ENCODE peak calls at places on chromosomes 2 and 18, in seven cellular contexts. P, C, X, I, T, V and Z are unnamed samples.
A peak's percentile ranks its signal among the peaks of the same experiment; 100 is the strongest.

GRCh38 chr2:235135195-235135965 is 183.6 kb downstream of the SH3BP4 start:
- DNase-seq in P (no peak), C (no peak), X (no peak), I (no peak), T (no peak), V (no peak), Z (no peak)

GRCh38 chr2:9950521-9951271 is 797 bp upstream of the GRHL1 start:
- DNase-seq in P (peak; percentile 65), C (no peak), X (no peak), I (peak; percentile 29), T (no peak), V (peak; percentile 62), Z (no peak)

GRCh38 chr2:201271917-201272316 is 11.6 kb downstream of the CASP8 start:
- DNase-seq in P (no peak), C (no peak), X (no peak), I (no peak), T (no peak), V (no peak), Z (no peak)

GRCh38 chr18:32552421-32553030 is 81.8 kb upstream of the GAREM1 start:
- DNase-seq in P (peak; percentile 83), C (no peak), X (peak; percentile 3), I (no peak), T (peak; percentile 74), V (peak; percentile 34), Z (peak; percentile 66)

GRCh38 chr2:200377143-200377773 is 70.8 kb downstream of the SPATS2L start:
- DNase-seq in P (no peak), C (no peak), X (no peak), I (no peak), T (no peak), V (no peak), Z (no peak)

GRCh38 chr18:72460210-72460680 is 83.9 kb downstream of the CBLN2 start:
- DNase-seq in P (no peak), C (no peak), X (no peak), I (no peak), T (no peak), V (no peak), Z (no peak)

GRCh38 chr18:75472391-75472790 is 44.9 kb upstream of the SMIM21 start:
- DNase-seq in P (no peak), C (no peak), X (no peak), I (no peak), T (no peak), V (no peak), Z (no peak)

GRCh38 chr2:143685439-143686078 is 556.3 kb downstream of the ARHGAP15 start:
- DNase-seq in P (no peak), C (no peak), X (no peak), I (no peak), T (no peak), V (no peak), Z (no peak)

GRCh38 chr2:23637011-23637778 is 252.2 kb downstream of the KLHL29 start:
- DNase-seq in P (no peak), C (no peak), X (no peak), I (peak; percentile 41), T (no peak), V (no peak), Z (no peak)

GRCh38 chr2:141820893-141821292 is 309.9 kb downstream of the LRP1B start:
- DNase-seq in P (no peak), C (no peak), X (no peak), I (no peak), T (no peak), V (no peak), Z (no peak)

GRCh38 chr2:96106991-96107882 is 9.1 kb downstream of the ADRA2B start:
- DNase-seq in P (no peak), C (no peak), X (no peak), I (peak; percentile 16), T (no peak), V (no peak), Z (no peak)

GRCh38 chr2:235535423-235536130 is 41.7 kb downstream of the AGAP1 start:
- DNase-seq in P (peak; percentile 45), C (no peak), X (no peak), I (no peak), T (no peak), V (no peak), Z (no peak)

GRCh38 chr2:188456114-188456909 is 164.6 kb downstream of the GULP1 start:
- DNase-seq in P (no peak), C (no peak), X (no peak), I (no peak), T (no peak), V (no peak), Z (no peak)

DNA sequence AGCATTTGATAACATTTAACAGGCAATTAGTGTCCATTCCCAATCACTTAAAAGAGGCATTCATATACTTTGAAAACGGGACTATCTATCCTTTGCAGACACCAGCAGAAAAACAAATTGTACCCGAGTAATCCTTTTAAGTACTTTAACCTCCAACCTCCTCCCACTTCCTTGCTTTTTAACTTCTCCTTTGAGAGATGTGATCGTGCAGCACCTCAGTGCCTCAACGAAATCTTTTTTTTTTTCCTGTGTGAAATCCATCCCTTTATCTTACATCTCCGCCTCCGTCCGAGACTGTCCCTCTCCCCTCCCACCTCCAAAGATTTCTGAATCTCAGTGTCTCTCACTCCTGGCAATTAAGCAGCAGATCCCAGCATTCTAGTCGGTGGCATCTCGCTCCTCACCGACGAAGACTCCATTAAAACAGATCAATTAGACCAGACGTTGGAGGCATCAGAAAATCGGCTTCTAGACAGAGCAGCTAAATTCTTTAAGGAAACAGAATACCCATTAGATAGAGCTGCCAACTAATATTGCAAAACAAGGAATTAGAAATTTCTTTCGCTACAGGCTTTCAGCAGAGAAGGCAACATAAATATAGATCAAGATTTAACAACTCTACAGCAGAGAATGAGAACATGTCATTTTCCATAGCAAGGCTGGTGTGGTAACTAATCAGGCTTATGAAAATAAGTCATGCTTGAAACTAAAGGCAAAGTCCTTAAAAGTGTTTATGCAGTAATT is 1.9 kb upstream of the TMEFF2 start:
- DNase-seq in P (no peak), C (no peak), X (no peak), I (no peak), T (no peak), V (no peak), Z (no peak)
- H3K4me3 ChIP-seq in P (no peak overlapping the region), C (no peak overlapping the region), X (no peak overlapping the region), I (peak overlapping the region; percentile 61), T (peak overlapping the region; percentile 43), V (peak overlapping the region; percentile 52), Z (no peak overlapping the region)

GRCh38 chr2:97663962-97664635 is at the start of gene ACTR1B:
- DNase-seq in P (peak; percentile 99), C (peak; percentile 99), X (peak; percentile 94), I (peak; percentile 98), T (peak; percentile 96), V (peak; percentile 85), Z (peak; percentile 97)
- H3K27ac ChIP-seq in P (peak within 1 kb of the TSS; percentile 96), C (peak within 1 kb of the TSS; percentile 98), X (peak within 1 kb of the TSS; percentile 94), I (peak within 1 kb of the TSS; percentile 99), T (peak within 1 kb of the TSS; percentile 92), V (peak within 1 kb of the TSS; percentile 97), Z (peak within 1 kb of the TSS; percentile 99)

GRCh38 chr2:41965886-41966285 is 81.9 kb upstream of the PKDCC start:
- DNase-seq in P (no peak), C (no peak), X (no peak), I (no peak), T (no peak), V (no peak), Z (peak; percentile 38)

GRCh38 chr2:41968182-41968578 is 79.6 kb upstream of the PKDCC start:
- DNase-seq in P (no peak), C (no peak), X (no peak), I (no peak), T (no peak), V (no peak), Z (no peak)

GRCh38 chr2:41966920-41967319 is 80.9 kb upstream of the PKDCC start:
- DNase-seq in P (no peak), C (no peak), X (no peak), I (no peak), T (no peak), V (no peak), Z (no peak)

GRCh38 chr2:41966431-41966893 is 81.4 kb upstream of the PKDCC start:
- DNase-seq in P (peak; percentile 76), C (peak; percentile 75), X (no peak), I (peak; percentile 86), T (no peak), V (peak; percentile 79), Z (peak; percentile 71)

GRCh38 chr2:41967426-41968181 is 80.2 kb upstream of the PKDCC start:
- DNase-seq in P (peak; percentile 49), C (no peak), X (no peak), I (peak; percentile 40), T (no peak), V (no peak), Z (peak; percentile 35)
- H3K4me1 ChIP-seq in P (no peaks in the 10 kb centered on the region), C (peaks cover 21% of the 10 kb centered on the region), X (no peaks in the 10 kb centered on the region), I (peaks cover 54% of the 10 kb centered on the region), T (no peaks in the 10 kb centered on the region), V (peaks cover 61% of the 10 kb centered on the region), Z (no peaks in the 10 kb centered on the region)

DNA sequence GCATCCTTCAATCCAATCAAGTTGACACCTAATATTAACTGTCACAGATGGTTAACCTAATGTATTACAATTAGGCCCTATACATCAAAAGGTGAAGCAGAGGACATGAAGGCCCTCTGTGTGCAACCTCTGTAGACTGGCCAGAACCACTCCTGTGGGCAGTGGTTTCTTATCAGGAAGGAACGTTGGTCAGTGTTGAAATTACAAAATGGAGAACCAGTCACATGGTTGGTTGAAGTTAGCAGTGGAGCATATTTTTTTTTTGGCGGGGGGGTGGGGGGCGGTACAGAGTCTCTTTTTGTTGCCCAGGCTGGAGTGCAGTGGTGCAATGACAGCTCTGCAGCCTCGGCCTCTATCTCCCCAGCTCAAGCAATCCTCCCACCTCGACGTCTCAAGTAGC is 19.8 kb downstream of the RNU2-63P start:
- DNase-seq in P (no peak), C (no peak), X (no peak), I (no peak), T (no peak), V (no peak), Z (no peak)
- H3K4me3 ChIP-seq in P (no peak overlapping the region), C (no peak overlapping the region), X (no peak overlapping the region), I (no peak overlapping the region), T (no peak overlapping the region), V (no peak overlapping the region), Z (no peak overlapping the region)